ENCODE peak calls at places on chromosomes 11 and 22, in ten cellular contexts. X is Right ventricle myocardium inferior; P is left lung; I is activated CD8-positive, alpha-beta T cell treated with anti-CD3 and anti-CD28 coated beads for 36 hours; Q is aorta; L is naive thymus-derived CD4-positive, alpha-beta T cell; Z is heart right ventricle; U is activated T-cell treated with anti-CD3 and anti-CD28 coated beads, Interleukin-2, amount 50 U/mL, for 72 hours; Y is HCT116; B is psoas muscle. W is an unnamed sample.

GRCh38 chr22:38455530-38456271 is 702 bp upstream of the KCNJ4 start:
- ATAC-seq in X (no peak), P (peak), I (peak), Q (no peak), L (peak), Z (no peak), U (peak), Y (peak), B (no peak), W (no peak)

GRCh38 chr11:60378359-60378758 is at the start of gene MS4A7:
- ATAC-seq in X (peak), P (peak), I (peak), Q (peak), L (peak), Z (peak), U (no peak), Y (no peak), B (peak), W (no peak)

GRCh38 chr11:77154381-77155081 is 26.5 kb downstream of the MYO7A start:
- ATAC-seq in X (peak), P (peak), I (no peak), Q (no peak), L (no peak), Z (peak), U (no peak), Y (no peak), B (peak), W (no peak)

GRCh38 chr22:22741843-22742242 is 97.4 kb downstream of the GGTLC2 start:
- ATAC-seq in X (no peak), P (no peak), I (no peak), Q (no peak), L (no peak), Z (no peak), U (no peak), Y (no peak), B (no peak), W (no peak)

GRCh38 chr11:101718406-101718805 is 134.6 kb upstream of the TRPC6 start:
- ATAC-seq in X (no peak), P (no peak), I (no peak), Q (no peak), L (no peak), Z (no peak), U (no peak), Y (no peak), B (no peak), W (no peak)

GRCh38 chr11:35615911-35616900 is 2.1 kb upstream of the FJX1 start:
- ATAC-seq in X (no peak), P (peak), I (peak), Q (no peak), L (peak), Z (peak), U (peak), Y (no peak), B (peak), W (peak)

GRCh38 chr11:2693271-2693833 is 6.4 kb downstream of the KCNQ1OT1 start:
- ATAC-seq in X (no peak), P (no peak), I (no peak), Q (no peak), L (no peak), Z (no peak), U (no peak), Y (no peak), B (no peak), W (no peak)

GRCh38 chr11:75320046-75320618 is 31.3 kb downstream of the ARRB1 start:
- ATAC-seq in X (no peak), P (no peak), I (no peak), Q (no peak), L (no peak), Z (peak), U (no peak), Y (no peak), B (no peak), W (no peak)

GRCh38 chr11:33344611-33345010 is 87.4 kb downstream of the HIPK3 start:
- ATAC-seq in X (peak), P (peak), I (no peak), Q (no peak), L (no peak), Z (peak), U (no peak), Y (no peak), B (peak), W (peak)

GRCh38 chr11:47078751-47079524 is 97.7 kb downstream of the ARFGAP2 start:
- ATAC-seq in X (no peak), P (no peak), I (no peak), Q (no peak), L (no peak), Z (no peak), U (no peak), Y (no peak), B (no peak), W (no peak)

GRCh38 chr22:24819487-24819886 is 13.5 kb downstream of the SGSM1 start:
- ATAC-seq in X (no peak), P (no peak), I (no peak), Q (no peak), L (no peak), Z (no peak), U (no peak), Y (no peak), B (no peak), W (no peak)

GRCh38 chr22:36737776-36738175 is 34.2 kb upstream of the CACNG2 start:
- ATAC-seq in X (peak), P (peak), I (no peak), Q (no peak), L (no peak), Z (peak), U (no peak), Y (no peak), B (no peak), W (no peak)

GRCh38 chr22:27982106-27982505 is 63.0 kb upstream of the PITPNB start:
- ATAC-seq in X (no peak), P (no peak), I (no peak), Q (no peak), L (no peak), Z (no peak), U (no peak), Y (no peak), B (no peak), W (no peak)

GRCh38 chr11:126175261-126175885 is 36.1 kb downstream of the RPUSD4 start:
- ATAC-seq in X (peak), P (peak), I (no peak), Q (peak), L (no peak), Z (peak), U (no peak), Y (no peak), B (no peak), W (no peak)